ENCODE peak calls at places on chromosomes 5 and 9, in eight cellular contexts. M is psoas muscle, I is transverse colon, S is H9, P is MM.1S, U is IMR-90, C is astrocyte of the spinal cord, J is kidney epithelial cell. B is an unnamed sample.

GRCh38 chr5:891837-892389 is 688 bp downstream of the BRD9 start:
- DNase-seq in S (no peak), J (no peak), C (peak), P (peak), I (peak), M (no peak), U (peak), B (peak)

GRCh38 chr5:71475788-71476384 is 20.4 kb downstream of the BDP1 start:
- DNase-seq in M (no peak), P (peak), J (no peak), C (peak), S (no peak), U (peak), I (no peak), B (peak)

GRCh38 chr5:134029156-134029555 is 24.4 kb upstream of the VDAC1 start:
- DNase-seq in U (peak), C (peak), P (no peak), I (no peak), M (no peak), S (no peak), J (peak), B (no peak)

GRCh38 chr9:93589688-93590087 is 13.3 kb downstream of the PHF2 start:
- DNase-seq in I (no peak), J (peak), P (no peak), S (peak), C (peak), M (peak), U (peak), B (no peak)

GRCh38 chr9:38068616-38068865 is 486 bp downstream of the SHB start:
- DNase-seq in J (no peak), U (peak), I (peak), M (no peak), P (peak), S (no peak), C (peak), B (peak)

GRCh38 chr9:126860077-126860756 is at the start of gene ZBTB34:
- DNase-seq in I (peak), P (peak), C (peak), U (peak), M (peak), S (peak), J (no peak), B (peak)

GRCh38 chr5:38228914-38229313 is 29.4 kb upstream of the EGFLAM start:
- DNase-seq in I (no peak), U (no peak), M (no peak), C (no peak), S (no peak), J (no peak), P (no peak), B (no peak)

GRCh38 chr5:93249651-93250289 is 331.2 kb downstream of the NR2F1-AS1 start:
- DNase-seq in U (peak), P (no peak), M (peak), C (peak), S (no peak), J (no peak), I (no peak), B (no peak)

GRCh38 chr5:122673343-122673742 is 101.5 kb upstream of the SNX2 start:
- DNase-seq in S (no peak), P (no peak), J (no peak), C (peak), U (no peak), I (no peak), M (peak), B (no peak)

GRCh38 chr5:137741-138140 is 45.8 kb downstream of the PLEKHG4B start:
- DNase-seq in P (no peak), M (no peak), I (no peak), S (no peak), J (no peak), C (no peak), U (no peak), B (no peak)

GRCh38 chr9:106622148-106622547 is 240.8 kb upstream of the ZNF462 start:
- DNase-seq in C (peak), M (no peak), P (no peak), J (no peak), U (no peak), S (no peak), I (no peak), B (no peak)

GRCh38 chr5:1190296-1190695 is 11.1 kb upstream of the SLC6A19 start:
- DNase-seq in S (no peak), M (peak), J (no peak), P (no peak), I (no peak), U (no peak), C (no peak), B (no peak)

GRCh38 chr9:98862936-98863335 is 55.5 kb downstream of the GALNT12 start:
- DNase-seq in J (no peak), C (no peak), M (no peak), I (no peak), U (no peak), S (no peak), P (no peak), B (no peak)

GRCh38 chr5:11300736-11301135 is 539.7 kb upstream of the DAP start:
- DNase-seq in S (no peak), P (no peak), J (no peak), I (no peak), M (no peak), U (no peak), C (no peak), B (no peak)

GRCh38 chr9:116447914-116448313 is 239.2 kb upstream of the TRIM32 start:
- DNase-seq in I (no peak), S (no peak), C (no peak), U (no peak), M (no peak), P (no peak), J (no peak), B (no peak)

GRCh38 chr5:35159370-35159742 is 70.9 kb downstream of the PRLR start:
- DNase-seq in S (peak), U (peak), P (no peak), I (no peak), C (no peak), J (no peak), M (peak), B (no peak)

GRCh38 chr5:149740341-149740740 is 10.2 kb downstream of the PPARGC1B start:
- DNase-seq in P (no peak), M (no peak), I (no peak), J (no peak), U (no peak), S (no peak), C (no peak), B (no peak)

GRCh38 chr9:94918038-94918753 is 191.7 kb downstream of the AOPEP start:
- DNase-seq in I (no peak), U (no peak), P (no peak), J (no peak), C (no peak), M (no peak), S (peak), B (peak)

GRCh38 chr5:143401846-143402463 is 1.5 kb downstream of the NR3C1 start:
- DNase-seq in S (no peak), P (peak), I (no peak), C (peak), J (no peak), U (peak), M (no peak), B (peak)

GRCh38 chr5:89255845-89256463 is 373.0 kb upstream of the MEF2C start:
- DNase-seq in U (peak), C (peak), I (no peak), M (no peak), S (no peak), P (peak), J (no peak), B (no peak)

GRCh38 chr5:180142008-180142803 is 66.8 kb downstream of the RASGEF1C start:
- DNase-seq in J (no peak), C (no peak), P (no peak), M (no peak), U (no peak), I (no peak), S (no peak), B (no peak)

GRCh38 chr5:135034186-135034962 is at the start of gene PITX1:
- DNase-seq in C (no peak), M (peak), I (peak), J (no peak), U (peak), S (peak), P (peak), B (peak)

GRCh38 chr5:158958048-158958994 is 141.4 kb downstream of the EBF1 start:
- DNase-seq in S (peak), J (no peak), U (no peak), P (no peak), M (no peak), I (no peak), C (no peak), B (no peak)

GRCh38 chr5:93433422-93433821 is 147.6 kb downstream of the NR2F1-AS1 start:
- DNase-seq in C (peak), P (no peak), I (no peak), S (no peak), U (peak), M (no peak), J (peak), B (no peak)

GRCh38 chr9:118570076-118570475 is 799.2 kb downstream of the BRINP1 start:
- DNase-seq in M (no peak), U (no peak), C (no peak), J (no peak), S (no peak), I (no peak), P (no peak), B (no peak)

GRCh38 chr9:19229725-19230355 is 653 bp upstream of the DENND4C start:
- DNase-seq in J (no peak), C (no peak), P (peak), U (no peak), M (no peak), I (peak), S (peak), B (peak)

GRCh38 chr9:89701221-89701798 is 96.5 kb downstream of the GADD45G start:
- DNase-seq in I (no peak), S (no peak), U (no peak), M (no peak), P (no peak), C (no peak), J (no peak), B (peak)

GRCh38 chr5:40653221-40654022 is 26.3 kb upstream of the PTGER4 start:
- DNase-seq in S (no peak), U (no peak), M (no peak), I (no peak), P (no peak), J (no peak), C (no peak), B (no peak)

GRCh38 chr9:136881691-136882108 is 4.6 kb upstream of the TRAF2 start:
- DNase-seq in J (no peak), I (peak), S (no peak), M (no peak), P (peak), C (no peak), U (peak), B (peak)

GRCh38 chr5:159913048-159913447 is 3.2 kb upstream of the ADRA1B start:
- DNase-seq in J (no peak), C (peak), P (no peak), U (peak), M (no peak), I (no peak), S (no peak), B (no peak)

GRCh38 chr9:16811987-16812685 is 58.3 kb downstream of the BNC2 start:
- DNase-seq in C (no peak), M (no peak), S (peak), P (peak), U (no peak), I (no peak), J (no peak), B (no peak)

GRCh38 chr5:90408571-90409317 is 812 bp downstream of the CETN3 start:
- DNase-seq in J (no peak), M (no peak), C (no peak), S (no peak), U (no peak), I (no peak), P (peak), B (no peak)

GRCh38 chr9:92425578-92425977 is 1.3 kb upstream of the OMD start:
- DNase-seq in I (no peak), U (peak), M (no peak), S (no peak), C (peak), P (no peak), J (no peak), B (no peak)

GRCh38 chr5:159156839-159157238 is 52.5 kb downstream of the RNF145 start:
- DNase-seq in U (peak), I (peak), P (peak), S (no peak), C (peak), M (no peak), J (peak), B (peak)

GRCh38 chr5:130282044-130282443 is 377.8 kb downstream of the CHSY3 start:
- DNase-seq in J (no peak), I (no peak), C (peak), P (no peak), M (no peak), S (no peak), U (no peak), B (no peak)

GRCh38 chr9:124795881-124796415 is 19.0 kb downstream of the OLFML2A start:
- DNase-seq in I (no peak), M (no peak), P (no peak), J (no peak), U (no peak), S (no peak), C (peak), B (no peak)

GRCh38 chr5:62718368-62718767 is 139.7 kb downstream of the LRRC70 start:
- DNase-seq in C (no peak), J (no peak), S (peak), I (no peak), U (no peak), M (no peak), P (no peak), B (no peak)
- TF ChIP-seq CTCF in C (no peak), J (no peak), S (peak), I (no peak), U (no peak), M (no peak), P (peak), B (peak)

DNA sequence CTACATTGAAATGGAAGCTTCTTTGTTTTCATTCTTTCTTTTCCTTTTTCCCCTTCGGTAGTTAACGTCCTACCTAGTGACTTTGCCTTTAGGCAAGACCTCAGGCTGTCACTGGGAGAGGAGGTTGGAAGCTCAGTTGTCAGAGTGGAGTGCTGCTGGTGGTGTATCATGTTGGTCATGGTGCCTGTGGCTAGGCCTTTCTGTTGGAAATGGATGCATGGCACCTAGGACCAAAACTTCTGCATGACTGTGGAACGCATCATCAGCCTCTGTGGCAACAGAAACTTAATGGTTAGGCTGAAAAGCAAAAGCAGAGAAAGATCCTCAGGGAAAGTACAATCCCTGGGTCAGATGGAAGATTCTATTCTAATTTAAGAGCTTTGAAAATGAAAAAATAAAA is 57.9 kb downstream of the OSTF1 start:
- DNase-seq in S (no peak), I (no peak), M (no peak), C (peak), P (no peak), J (no peak), U (peak), B (no peak)
- TF ChIP-seq CTCF in S (no peak), I (no peak), M (no peak), C (no peak), P (no peak), J (no peak), U (no peak), B (no peak)

DNA sequence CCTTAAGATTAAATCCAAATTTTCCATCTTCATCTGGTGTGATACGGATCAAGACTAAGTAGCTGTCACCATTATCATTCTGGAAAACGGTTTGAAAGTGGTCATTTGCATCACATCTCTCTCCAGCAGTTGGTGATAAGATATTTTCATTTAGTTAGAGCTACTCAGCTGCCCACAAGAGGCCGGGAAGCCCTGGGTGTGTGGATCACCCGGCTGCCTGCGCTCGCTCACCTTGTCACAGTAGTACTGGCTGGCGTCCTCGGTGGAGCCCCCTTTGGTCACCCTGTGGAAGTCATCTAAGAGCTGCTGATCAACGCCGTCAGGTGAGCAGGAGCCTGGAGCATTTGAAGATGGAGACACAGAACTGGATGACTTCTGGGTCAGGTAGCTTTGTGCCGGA is 88.1 kb downstream of the PTPN3 start:
- DNase-seq in U (no peak), P (no peak), M (no peak), I (no peak), S (peak), C (no peak), J (no peak), B (no peak)
- TF ChIP-seq CTCF in U (no peak), P (no peak), M (no peak), I (no peak), S (peak), C (peak), J (peak), B (peak)

GRCh38 chr5:75335952-75336624 is 932 bp upstream of the HMGCR start:
- DNase-seq in M (no peak), P (peak), U (peak), C (peak), S (no peak), I (peak), J (peak), B (peak)
- TF ChIP-seq CTCF in M (peak), P (no peak), U (peak), C (peak), S (peak), I (peak), J (peak), B (no peak)

DNA sequence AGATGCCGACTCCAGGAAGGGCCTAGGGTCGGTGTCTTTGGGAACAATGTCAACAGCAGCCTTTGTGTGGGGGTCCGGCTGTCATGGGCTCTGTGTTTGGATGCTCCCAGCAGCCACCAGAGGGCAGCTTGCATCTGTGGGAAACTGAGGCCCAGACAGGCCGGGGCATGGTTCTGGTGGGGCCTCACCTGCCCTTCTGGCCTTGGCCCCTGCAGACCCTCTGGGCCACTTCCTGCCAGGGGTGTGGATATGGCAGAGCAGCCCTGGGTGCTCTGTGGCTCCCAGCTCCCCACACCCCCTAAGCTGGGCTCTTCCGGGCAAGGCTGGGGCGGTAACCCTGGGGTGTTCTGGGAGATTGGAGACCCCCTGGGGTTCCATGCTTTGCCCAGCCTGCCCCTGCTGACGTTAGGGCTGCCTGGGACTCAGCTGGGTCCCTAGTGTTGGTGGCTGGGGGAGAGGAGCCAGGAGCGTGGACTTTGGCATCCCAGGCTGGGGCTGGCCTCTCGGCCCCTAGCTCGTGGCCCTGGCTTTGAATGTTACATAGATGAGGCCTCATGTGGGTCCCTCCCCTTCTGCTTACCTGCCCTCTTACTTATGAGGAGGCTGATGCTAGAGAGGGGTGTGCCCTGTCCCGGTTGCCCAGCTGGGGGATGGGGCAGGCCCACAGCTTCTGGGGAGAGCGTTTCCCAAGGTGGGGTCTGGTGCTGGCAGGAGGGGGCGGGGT is 38.3 kb downstream of the RXRA start:
- DNase-seq in P (no peak), U (no peak), I (no peak), C (no peak), M (no peak), S (no peak), J (no peak), B (no peak)
- TF ChIP-seq CTCF in P (no peak), U (peak), I (no peak), C (peak), M (peak), S (peak), J (no peak), B (peak)

GRCh38 chr9:113511856-113512761 is 48.6 kb downstream of the RGS3 start:
- DNase-seq in M (no peak), C (peak), P (no peak), U (peak), J (no peak), I (peak), S (no peak), B (peak)

GRCh38 chr9:113514748-113515147 is 51.2 kb downstream of the RGS3 start:
- DNase-seq in P (no peak), M (no peak), S (no peak), J (no peak), U (no peak), C (no peak), I (no peak), B (no peak)

GRCh38 chr9:113514061-113514460 is 50.5 kb downstream of the RGS3 start:
- DNase-seq in J (no peak), S (no peak), M (no peak), I (no peak), P (no peak), C (no peak), U (no peak), B (no peak)

GRCh38 chr9:113513541-113513940 is 50.0 kb downstream of the RGS3 start:
- DNase-seq in P (no peak), I (no peak), C (no peak), U (no peak), J (no peak), M (no peak), S (no peak), B (no peak)

GRCh38 chr9:113513111-113513510 is 49.6 kb downstream of the RGS3 start:
- DNase-seq in M (no peak), I (no peak), P (no peak), J (no peak), U (no peak), C (no peak), S (no peak), B (no peak)
- TF ChIP-seq CTCF in M (no peak), I (no peak), P (no peak), J (no peak), U (no peak), C (no peak), S (no peak), B (no peak)

GRCh38 chr9:85741875-85742629 is at the start of gene AGTPBP1:
- DNase-seq in C (peak), S (peak), M (peak), U (peak), J (peak), I (peak), P (peak), B (peak)
- TF ChIP-seq CTCF in C (no peak), S (no peak), M (no peak), U (no peak), J (no peak), I (peak), P (peak), B (no peak)

DNA sequence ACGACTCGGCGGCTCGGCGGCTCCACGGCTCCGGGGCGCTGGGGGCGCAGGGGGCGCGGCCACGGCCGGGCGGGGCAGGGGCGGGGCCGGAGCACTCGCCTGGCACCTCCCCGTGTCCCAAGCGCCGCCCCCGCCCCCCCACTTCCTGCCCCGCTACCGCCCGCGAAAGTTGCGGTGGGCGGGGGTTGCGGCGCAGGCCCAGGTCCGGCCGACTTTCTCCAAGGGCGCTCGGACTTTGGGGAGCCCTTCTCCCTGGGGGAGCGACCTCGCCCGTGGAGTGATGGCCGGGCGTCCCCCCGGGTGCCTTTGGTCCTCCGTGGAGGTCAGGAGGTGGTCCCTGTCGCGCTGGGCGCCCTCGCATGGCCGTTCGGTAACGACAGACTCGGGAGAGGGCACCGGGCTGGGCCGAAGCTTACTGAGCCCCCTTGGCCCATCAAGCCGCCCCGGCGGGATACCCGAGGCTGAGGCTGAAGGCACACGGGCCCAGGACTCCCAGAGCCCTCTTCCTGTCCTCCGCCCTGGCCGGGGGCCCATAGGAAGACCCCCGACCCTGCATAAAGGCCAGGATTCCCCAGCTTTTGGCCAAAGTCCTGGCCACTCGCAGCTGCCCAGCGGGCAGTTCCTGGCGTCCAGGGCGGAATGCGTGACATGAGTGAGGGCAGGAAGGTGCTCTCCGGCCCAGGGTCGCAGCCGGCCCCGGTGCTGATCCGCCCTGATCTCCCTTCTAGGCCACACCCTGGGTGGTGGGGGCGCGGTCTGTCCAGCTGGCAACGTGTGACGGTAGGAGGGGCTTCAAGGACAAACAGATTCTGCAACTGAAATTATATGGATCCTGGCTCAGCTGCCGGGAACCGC is 883 bp upstream of the VAV2 start:
- DNase-seq in C (peak), P (peak), S (peak), U (peak), I (peak), M (peak), J (peak), B (peak)
- TF ChIP-seq CTCF in C (peak), P (peak), S (peak), U (peak), I (peak), M (peak), J (peak), B (peak)